ENCODE peak calls at places on chromosomes 1 and 21, in seven cellular contexts. One of them, this sample, is unnamed.

GRCh38 chr1:32816676-32817158 is 441 bp downstream of the YARS1 start:
- DNase-seq in IMR-90: peak
- DNase-seq in H9: no peak
- DNase-seq in H1: no peak
- DNase-seq in neuronal stem cell: no peak
- DNase-seq in mesendoderm: peak
- DNase-seq in mesenchymal stem cell: no peak
- DNase-seq in this sample: peak

GRCh38 chr1:74505133-74505532 is 7.3 kb downstream of the LRRC53 start:
- DNase-seq in IMR-90: no peak
- DNase-seq in H9: peak
- DNase-seq in mesenchymal stem cell: peak
- DNase-seq in neuronal stem cell: peak
- DNase-seq in H1: no peak
- DNase-seq in mesendoderm: peak
- DNase-seq in this sample: peak

GRCh38 chr21:46667735-46668380 is 32.4 kb downstream of the PRMT2 start:
- DNase-seq in neuronal stem cell: peak
- DNase-seq in H9: peak
- DNase-seq in IMR-90: peak
- DNase-seq in mesenchymal stem cell: peak
- DNase-seq in mesendoderm: peak
- DNase-seq in H1: no peak
- DNase-seq in this sample: peak

GRCh38 chr21:36699546-36700294 is 805 bp downstream of the SIM2 start:
- DNase-seq in mesendoderm: peak
- DNase-seq in mesenchymal stem cell: no peak
- DNase-seq in neuronal stem cell: no peak
- DNase-seq in H1: no peak
- DNase-seq in H9: no peak
- DNase-seq in IMR-90: no peak
- DNase-seq in this sample: peak

GRCh38 chr1:61588736-61589381 is 136.1 kb downstream of the TM2D1 start:
- DNase-seq in H9: peak
- DNase-seq in mesendoderm: peak
- DNase-seq in mesenchymal stem cell: peak
- DNase-seq in neuronal stem cell: peak
- DNase-seq in H1: peak
- DNase-seq in IMR-90: peak
- DNase-seq in this sample: peak

GRCh38 chr1:199096601-199097000 is 457.8 kb downstream of the PTPRC start:
- DNase-seq in neuronal stem cell: no peak
- DNase-seq in H1: no peak
- DNase-seq in IMR-90: no peak
- DNase-seq in mesenchymal stem cell: no peak
- DNase-seq in mesendoderm: no peak
- DNase-seq in H9: no peak
- DNase-seq in this sample: peak

GRCh38 chr21:46168659-46169386 is 13.4 kb upstream of the FTCD start:
- DNase-seq in IMR-90: no peak
- DNase-seq in mesenchymal stem cell: no peak
- DNase-seq in neuronal stem cell: no peak
- DNase-seq in H9: no peak
- DNase-seq in mesendoderm: no peak
- DNase-seq in H1: no peak
- DNase-seq in this sample: no peak

GRCh38 chr1:14996133-14997050 is 157.2 kb upstream of the TMEM51 start:
- DNase-seq in mesenchymal stem cell: peak
- DNase-seq in H1: no peak
- DNase-seq in IMR-90: peak
- DNase-seq in mesendoderm: peak
- DNase-seq in neuronal stem cell: peak
- DNase-seq in H9: no peak
- DNase-seq in this sample: peak

GRCh38 chr1:212638419-212639151 is 30.0 kb downstream of the ATF3 start:
- DNase-seq in neuronal stem cell: no peak
- DNase-seq in H9: no peak
- DNase-seq in H1: no peak
- DNase-seq in mesendoderm: no peak
- DNase-seq in mesenchymal stem cell: peak
- DNase-seq in IMR-90: peak
- DNase-seq in this sample: no peak

GRCh38 chr1:153944822-153945117 is 1.7 kb downstream of the DENND4B start:
- DNase-seq in H1: no peak
- DNase-seq in H9: no peak
- DNase-seq in mesenchymal stem cell: no peak
- DNase-seq in neuronal stem cell: no peak
- DNase-seq in mesendoderm: no peak
- DNase-seq in IMR-90: no peak
- DNase-seq in this sample: no peak

GRCh38 chr1:115949156-115949555 is 27.2 kb upstream of the SLC22A15 start:
- DNase-seq in neuronal stem cell: no peak
- DNase-seq in H9: no peak
- DNase-seq in IMR-90: no peak
- DNase-seq in H1: no peak
- DNase-seq in mesendoderm: no peak
- DNase-seq in mesenchymal stem cell: no peak
- DNase-seq in this sample: no peak

GRCh38 chr1:113904292-113904673 is 316 bp downstream of the AP4B1 start:
- DNase-seq in mesenchymal stem cell: no peak
- DNase-seq in H1: no peak
- DNase-seq in H9: peak
- DNase-seq in neuronal stem cell: no peak
- DNase-seq in mesendoderm: peak
- DNase-seq in IMR-90: no peak
- DNase-seq in this sample: peak

GRCh38 chr1:41658444-41659158 is 174.1 kb upstream of the EDN2 start:
- DNase-seq in mesenchymal stem cell: no peak
- DNase-seq in neuronal stem cell: no peak
- DNase-seq in IMR-90: no peak
- DNase-seq in mesendoderm: no peak
- DNase-seq in H1: no peak
- DNase-seq in H9: no peak
- DNase-seq in this sample: no peak

GRCh38 chr1:91080650-91081049 is 58.8 kb upstream of the ZNF644 start:
- DNase-seq in neuronal stem cell: no peak
- DNase-seq in IMR-90: no peak
- DNase-seq in H1: no peak
- DNase-seq in mesendoderm: no peak
- DNase-seq in mesenchymal stem cell: no peak
- DNase-seq in H9: no peak
- DNase-seq in this sample: no peak

DNA sequence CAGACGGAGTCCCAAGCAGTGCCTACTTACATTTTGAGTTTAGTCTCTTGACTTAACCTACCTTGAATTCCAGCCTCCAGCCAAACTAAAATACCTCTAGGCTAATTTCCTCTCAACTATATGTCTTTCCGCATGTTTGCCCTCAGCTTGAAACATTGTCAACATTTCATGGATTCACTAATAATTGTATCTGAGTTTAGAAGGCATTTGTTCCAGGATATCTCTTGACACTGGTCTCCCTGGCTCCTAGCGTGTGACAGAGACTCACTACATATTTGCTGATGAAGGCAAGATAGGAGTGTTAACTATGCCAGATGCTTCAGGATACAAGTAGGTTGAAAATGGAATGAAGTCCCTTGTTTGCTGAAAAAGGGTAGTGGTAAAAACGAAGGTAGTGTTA is 136.1 kb downstream of the GREM2 start:
- DNase-seq in neuronal stem cell: no peak
- DNase-seq in IMR-90: no peak
- DNase-seq in mesenchymal stem cell: no peak
- DNase-seq in mesendoderm: no peak
- DNase-seq in H9: no peak
- DNase-seq in H1: no peak
- DNase-seq in this sample: peak
- H3K18ac ChIP-seq in neuronal stem cell: no peak
- H3K18ac ChIP-seq in IMR-90: no peak
- H3K18ac ChIP-seq in mesenchymal stem cell: no peak
- H3K18ac ChIP-seq in mesendoderm: no peak
- H3K18ac ChIP-seq in H9: no peak
- H3K18ac ChIP-seq in H1: no peak
- H3K18ac ChIP-seq in this sample: no peak

DNA sequence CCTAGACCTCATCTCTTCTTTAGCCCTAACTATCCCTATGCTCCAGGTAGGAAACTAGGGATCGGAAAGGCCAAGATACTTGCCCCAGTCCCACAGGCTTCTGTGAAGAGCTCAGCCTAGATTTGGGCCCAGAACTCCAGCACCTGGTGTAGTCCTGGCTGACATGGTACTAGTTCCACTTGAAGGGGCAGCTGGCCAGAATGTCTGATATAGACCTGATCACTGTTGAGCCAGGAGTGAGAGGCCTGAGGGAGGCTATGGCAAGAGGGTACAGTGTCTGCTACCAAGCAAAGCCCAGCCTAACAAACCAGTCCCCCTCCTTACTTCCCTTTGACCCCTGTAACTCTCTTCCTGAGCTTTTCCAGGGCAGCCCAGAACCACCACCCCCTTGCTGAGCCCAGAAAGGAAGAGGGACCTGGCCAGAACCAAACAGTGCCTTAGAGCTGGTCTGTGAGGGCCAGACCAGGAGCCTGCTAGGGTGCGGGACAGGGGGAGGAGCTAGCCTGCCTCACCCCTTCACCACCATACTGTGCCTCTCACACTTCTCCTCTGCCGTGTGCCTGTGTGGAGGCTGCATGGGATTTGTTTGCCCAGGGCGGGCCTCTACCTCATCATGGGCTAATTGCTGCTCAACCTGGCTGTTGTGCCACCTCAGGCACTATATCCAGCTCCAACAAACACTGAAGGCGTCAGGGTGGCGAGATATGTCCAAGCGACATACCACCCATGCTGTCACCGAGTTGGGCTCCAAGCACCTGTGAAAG is 10.9 kb downstream of the POMGNT1 start:
- DNase-seq in mesenchymal stem cell: no peak
- DNase-seq in neuronal stem cell: no peak
- DNase-seq in H9: no peak
- DNase-seq in IMR-90: no peak
- DNase-seq in mesendoderm: no peak
- DNase-seq in H1: no peak
- DNase-seq in this sample: no peak
- H3K18ac ChIP-seq in mesenchymal stem cell: no peak
- H3K18ac ChIP-seq in neuronal stem cell: peak
- H3K18ac ChIP-seq in H9: no peak
- H3K18ac ChIP-seq in IMR-90: no peak
- H3K18ac ChIP-seq in mesendoderm: no peak
- H3K18ac ChIP-seq in H1: no peak
- H3K18ac ChIP-seq in this sample: no peak

GRCh38 chr1:31390071-31390470 is 17.2 kb upstream of the FABP3 start:
- DNase-seq in H1: no peak
- DNase-seq in H9: no peak
- DNase-seq in neuronal stem cell: no peak
- DNase-seq in IMR-90: no peak
- DNase-seq in mesendoderm: no peak
- DNase-seq in mesenchymal stem cell: no peak
- DNase-seq in this sample: peak
- H3K18ac ChIP-seq in H1: no peak
- H3K18ac ChIP-seq in H9: no peak
- H3K18ac ChIP-seq in neuronal stem cell: no peak
- H3K18ac ChIP-seq in IMR-90: no peak
- H3K18ac ChIP-seq in mesendoderm: no peak
- H3K18ac ChIP-seq in mesenchymal stem cell: no peak
- H3K18ac ChIP-seq in this sample: no peak

GRCh38 chr21:31360717-31361116 is 16.7 kb upstream of the TIAM1 start:
- DNase-seq in neuronal stem cell: no peak
- DNase-seq in H1: no peak
- DNase-seq in mesenchymal stem cell: no peak
- DNase-seq in IMR-90: no peak
- DNase-seq in H9: no peak
- DNase-seq in mesendoderm: no peak
- DNase-seq in this sample: no peak
- H3K18ac ChIP-seq in neuronal stem cell: no peak
- H3K18ac ChIP-seq in H1: no peak
- H3K18ac ChIP-seq in mesenchymal stem cell: no peak
- H3K18ac ChIP-seq in IMR-90: no peak
- H3K18ac ChIP-seq in H9: no peak
- H3K18ac ChIP-seq in mesendoderm: no peak
- H3K18ac ChIP-seq in this sample: no peak

GRCh38 chr1:236341298-236341697 is 52.8 kb upstream of the EDARADD start:
- DNase-seq in neuronal stem cell: no peak
- DNase-seq in H1: no peak
- DNase-seq in mesenchymal stem cell: no peak
- DNase-seq in H9: no peak
- DNase-seq in IMR-90: no peak
- DNase-seq in mesendoderm: no peak
- DNase-seq in this sample: no peak

GRCh38 chr1:236342403-236343245 is 51.5 kb upstream of the EDARADD start:
- DNase-seq in mesendoderm: no peak
- DNase-seq in IMR-90: no peak
- DNase-seq in H9: no peak
- DNase-seq in neuronal stem cell: no peak
- DNase-seq in H1: no peak
- DNase-seq in mesenchymal stem cell: peak
- DNase-seq in this sample: no peak

GRCh38 chr1:236345728-236346127 is 48.4 kb upstream of the EDARADD start:
- DNase-seq in neuronal stem cell: no peak
- DNase-seq in mesendoderm: peak
- DNase-seq in H1: no peak
- DNase-seq in H9: peak
- DNase-seq in IMR-90: no peak
- DNase-seq in mesenchymal stem cell: no peak
- DNase-seq in this sample: no peak

GRCh38 chr1:236348071-236348470 is 46.0 kb upstream of the EDARADD start:
- DNase-seq in mesenchymal stem cell: no peak
- DNase-seq in H9: peak
- DNase-seq in neuronal stem cell: no peak
- DNase-seq in H1: no peak
- DNase-seq in IMR-90: no peak
- DNase-seq in mesendoderm: no peak
- DNase-seq in this sample: peak

GRCh38 chr1:236343246-236343862 is 50.7 kb upstream of the EDARADD start:
- DNase-seq in IMR-90: no peak
- DNase-seq in H9: no peak
- DNase-seq in neuronal stem cell: no peak
- DNase-seq in mesendoderm: no peak
- DNase-seq in mesenchymal stem cell: no peak
- DNase-seq in H1: no peak
- DNase-seq in this sample: no peak
- H3K18ac ChIP-seq in IMR-90: no peak
- H3K18ac ChIP-seq in H9: no peak
- H3K18ac ChIP-seq in neuronal stem cell: no peak
- H3K18ac ChIP-seq in mesendoderm: no peak
- H3K18ac ChIP-seq in mesenchymal stem cell: no peak
- H3K18ac ChIP-seq in H1: no peak
- H3K18ac ChIP-seq in this sample: no peak

This sample was measured in trophoblast cell.